ENCODE peak calls at places on chromosomes 6 and 20, in four cellular contexts. B is pancreas, M is GM20000, Z is neural progenitor cell. E is an unnamed sample.

GRCh38 chr6:28135393-28135792 is 6.3 kb upstream of the ZKSCAN8 start:
- DNase-seq in B (no peak), M (no peak), Z (no peak), E (no peak)

GRCh38 chr20:59123011-59123676 is 40.5 kb upstream of the ZNF831 start:
- DNase-seq in B (no peak), M (no peak), Z (no peak), E (peak)

GRCh38 chr6:112027942-112028674 is 25.8 kb upstream of the CCN6 start:
- DNase-seq in B (no peak), M (no peak), Z (no peak), E (peak)

GRCh38 chr6:23307516-23307915 is 738.1 kb downstream of the HDGFL1 start:
- DNase-seq in B (no peak), M (no peak), Z (no peak), E (no peak)

GRCh38 chr6:117496383-117496990 is 14.0 kb downstream of the DCBLD1 start:
- DNase-seq in B (no peak), M (no peak), Z (no peak), E (no peak)

GRCh38 chr6:69948479-69949114 is 82.2 kb downstream of the COL19A1 start:
- DNase-seq in B (no peak), M (no peak), Z (no peak), E (no peak)

GRCh38 chr6:130697661-130698535 is 129.3 kb upstream of the SMLR1 start:
- DNase-seq in B (no peak), M (peak), Z (peak), E (peak)

GRCh38 chr20:58461899-58462298 is 53.3 kb downstream of the APCDD1L start:
- DNase-seq in B (no peak), M (no peak), Z (no peak), E (no peak)

GRCh38 chr6:20826378-20826777 is 292.1 kb downstream of the CDKAL1 start:
- DNase-seq in B (no peak), M (no peak), Z (no peak), E (no peak)

GRCh38 chr20:9565910-9566550 is 51.6 kb downstream of the LAMP5 start:
- DNase-seq in B (peak), M (no peak), Z (no peak), E (no peak)

GRCh38 chr6:126117251-126117650 is 130.9 kb downstream of the TRMT11 start:
- DNase-seq in B (no peak), M (no peak), Z (no peak), E (no peak)

GRCh38 chr6:150056916-150057315 is 12.0 kb downstream of the ULBP3 start:
- DNase-seq in B (no peak), M (no peak), Z (no peak), E (no peak)

GRCh38 chr20:52312131-52312729 is 120.7 kb upstream of the ZFP64 start:
- DNase-seq in B (no peak), M (peak), Z (peak), E (peak)

GRCh38 chr6:44349904-44350649 is 7.6 kb downstream of the SPATS1 start:
- DNase-seq in B (no peak), M (no peak), Z (no peak), E (no peak)

GRCh38 chr20:14633507-14633906 is 296.1 kb upstream of the FLRT3 start:
- DNase-seq in B (no peak), M (no peak), Z (no peak), E (no peak)

GRCh38 chr6:100763617-100764016 is 117.5 kb downstream of the ASCC3 start:
- DNase-seq in B (no peak), M (no peak), Z (no peak), E (no peak)

GRCh38 chr20:20095114-20095872 is 43.0 kb downstream of the CFAP61 start:
- DNase-seq in B (no peak), M (no peak), Z (no peak), E (no peak)

GRCh38 chr6:149454405-149454848 is 30.4 kb downstream of the ZC3H12D start:
- DNase-seq in B (peak), M (no peak), Z (no peak), E (no peak)

GRCh38 chr20:58021481-58021880 is 207.0 kb downstream of the ANKRD60 start:
- DNase-seq in B (no peak), M (no peak), Z (no peak), E (peak)

GRCh38 chr20:2358006-2358405 is 22.7 kb upstream of the TGM6 start:
- DNase-seq in B (no peak), M (no peak), Z (no peak), E (no peak)

GRCh38 chr6:56288347-56288746 is 41.0 kb upstream of the COL21A1 start:
- DNase-seq in B (no peak), M (no peak), Z (no peak), E (no peak)

GRCh38 chr6:137237413-137238170 is 18.4 kb upstream of the IFNGR1 start:
- DNase-seq in B (no peak), M (no peak), Z (no peak), E (no peak)

GRCh38 chr6:57432162-57432561 is 114.7 kb downstream of the PRIM2 start:
- DNase-seq in B (no peak), M (no peak), Z (no peak), E (no peak)

GRCh38 chr6:108476381-108476780 is 84.3 kb upstream of the FOXO3 start:
- DNase-seq in B (no peak), M (no peak), Z (no peak), E (no peak)

GRCh38 chr6:54285595-54285994 is 22.6 kb upstream of the TINAG start:
- DNase-seq in B (no peak), M (no peak), Z (no peak), E (no peak)

GRCh38 chr6:51678905-51679620 is 408.4 kb downstream of the PKHD1 start:
- DNase-seq in B (no peak), M (no peak), Z (no peak), E (no peak)

GRCh38 chr20:17971571-17972013 is 2.8 kb downstream of the MGME1 start:
- DNase-seq in B (no peak), M (no peak), Z (peak), E (no peak)

GRCh38 chr6:78300885-78301284 is 566.5 kb upstream of the IRAK1BP1 start:
- DNase-seq in B (no peak), M (no peak), Z (no peak), E (no peak)

GRCh38 chr6:161631676-161632194 is 357.9 kb upstream of the AGPAT4 start:
- DNase-seq in B (no peak), M (no peak), Z (no peak), E (no peak)

GRCh38 chr6:25279748-25280616 is 808 bp downstream of the CARMIL1 start:
- DNase-seq in B (peak), M (peak), Z (peak), E (peak)

GRCh38 chr20:63177134-63177784 is 38.7 kb downstream of the YTHDF1 start:
- DNase-seq in B (peak), M (no peak), Z (peak), E (peak)

GRCh38 chr6:43464337-43464736 is 9.0 kb upstream of the DLK2 start:
- DNase-seq in B (no peak), M (no peak), Z (no peak), E (no peak)

GRCh38 chr6:83442752-83443151 is 11.9 kb upstream of the ME1 start:
- DNase-seq in B (no peak), M (no peak), Z (peak), E (no peak)

GRCh38 chr20:51220293-51220706 is 197.4 kb upstream of the KCNG1 start:
- DNase-seq in B (no peak), M (peak), Z (peak), E (peak)

GRCh38 chr20:49543858-49544437 is 24.0 kb downstream of the PTGIS start:
- DNase-seq in B (no peak), M (no peak), Z (no peak), E (no peak)

GRCh38 chr20:49543071-49543857 is 24.7 kb downstream of the PTGIS start:
- DNase-seq in B (no peak), M (no peak), Z (no peak), E (no peak)

GRCh38 chr20:49544535-49544934 is 23.4 kb downstream of the PTGIS start:
- DNase-seq in B (no peak), M (no peak), Z (no peak), E (no peak)

GRCh38 chr20:49548371-49548947 is 19.5 kb downstream of the PTGIS start:
- DNase-seq in B (no peak), M (no peak), Z (no peak), E (no peak)

DNA sequence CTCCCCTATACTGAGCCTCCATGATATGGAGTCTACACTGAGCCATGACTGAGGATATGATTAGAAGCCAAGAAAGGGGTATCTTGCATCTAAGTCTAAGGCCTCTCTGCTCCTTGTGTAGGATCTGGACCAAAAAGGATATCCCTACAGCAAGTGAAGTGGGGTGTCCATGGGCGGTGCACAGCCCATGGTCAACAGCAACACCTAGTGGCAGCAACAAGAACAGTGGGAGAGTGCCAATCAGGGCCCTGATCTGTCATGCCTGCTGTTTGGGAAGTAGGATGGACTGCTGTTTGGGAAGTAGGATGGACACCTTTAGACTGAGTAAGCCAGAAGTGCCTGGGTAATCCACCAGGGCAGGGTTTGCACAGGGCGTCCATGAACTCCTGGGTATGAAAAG is 22.4 kb downstream of the PTGIS start:
- DNase-seq in B (no peak), M (no peak), Z (no peak), E (no peak)
- TF ChIP-seq CTCF in B (no peak), M (no peak), Z (peak), E (peak)

GRCh38 chr6:48476257-48476656 is 365.3 kb upstream of the PTCHD4 start:
- DNase-seq in B (no peak), M (no peak), Z (peak), E (no peak)
- TF ChIP-seq CTCF in B (no peak), M (no peak), Z (peak), E (no peak)

GRCh38 chr6:1477432-1478090 is 88.2 kb downstream of the FOXF2 start:
- DNase-seq in B (no peak), M (no peak), Z (no peak), E (no peak)
- TF ChIP-seq CTCF in B (no peak), M (no peak), Z (no peak), E (no peak)

DNA sequence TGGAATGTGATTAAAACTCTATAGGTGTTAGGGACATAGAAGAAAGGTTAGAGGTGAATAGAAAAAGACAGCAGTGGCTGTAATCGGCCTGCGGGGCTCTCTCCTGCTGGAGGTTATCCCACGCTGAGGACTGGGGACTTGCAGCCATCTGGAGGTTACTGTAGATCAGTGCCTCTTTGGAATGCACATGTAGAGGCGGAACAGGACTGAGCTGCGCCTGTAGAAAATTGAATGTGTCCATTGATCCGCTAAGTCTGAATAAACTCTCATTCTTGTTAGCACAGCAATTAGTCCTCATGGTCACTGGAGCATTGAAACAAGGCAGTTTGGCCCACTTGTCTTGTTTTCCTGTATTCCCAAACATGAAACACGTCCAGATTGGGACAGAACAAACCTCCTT is 46.3 kb upstream of the F13A1 start:
- DNase-seq in B (no peak), M (no peak), Z (peak), E (no peak)
- TF ChIP-seq CTCF in B (no peak), M (no peak), Z (peak), E (no peak)

DNA sequence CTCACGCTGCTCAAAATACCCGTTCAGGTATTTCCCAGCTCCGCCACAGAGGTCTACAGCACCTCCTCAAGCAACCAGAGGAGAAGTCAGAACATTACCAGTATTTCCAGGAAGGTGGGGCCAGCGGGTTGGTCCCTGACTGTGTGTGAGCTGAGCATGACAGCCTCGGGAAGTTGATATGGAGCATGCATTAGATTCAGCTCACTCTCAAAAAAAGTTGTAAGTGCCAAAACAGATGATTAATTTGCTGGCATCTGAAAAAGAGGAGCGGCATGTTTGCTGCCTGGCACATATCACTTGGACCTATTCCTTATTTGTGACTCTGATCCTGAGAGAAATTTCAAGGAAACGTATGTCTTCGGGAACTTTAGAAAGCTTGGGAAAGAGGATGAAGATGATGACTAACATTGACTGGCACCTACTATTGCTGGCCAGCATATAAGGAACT is 32.3 kb downstream of the ELOVL2 start:
- DNase-seq in B (no peak), M (no peak), Z (no peak), E (no peak)
- TF ChIP-seq CTCF in B (no peak), M (no peak), Z (peak), E (no peak)